ENCODE peak calls at places on chromosomes 5 and 9, in seven cellular contexts. One of them, this sample, is unnamed. For H3K36me3, the result is how much of the 10 kb centered on the place peaks cover.

GRCh38 chr5:115396698-115397097 is 100.2 kb upstream of the CCDC112 start:
- DNase-seq in transverse colon: no peak
- DNase-seq in osteoblast: peak
- DNase-seq in upper lobe of right lung: no peak
- DNase-seq in tibial nerve: no peak
- DNase-seq in adipocyte: no peak
- DNase-seq in GM23338: no peak
- DNase-seq in this sample: no peak

GRCh38 chr5:65359981-65360380 is 121.7 kb downstream of the ADAMTS6 start:
- DNase-seq in transverse colon: no peak
- DNase-seq in osteoblast: no peak
- DNase-seq in upper lobe of right lung: no peak
- DNase-seq in tibial nerve: no peak
- DNase-seq in adipocyte: no peak
- DNase-seq in GM23338: no peak
- DNase-seq in this sample: no peak

GRCh38 chr9:89623925-89624420 is 19.2 kb downstream of the GADD45G start:
- DNase-seq in transverse colon: peak
- DNase-seq in osteoblast: peak
- DNase-seq in upper lobe of right lung: peak
- DNase-seq in tibial nerve: no peak
- DNase-seq in adipocyte: no peak
- DNase-seq in GM23338: no peak
- DNase-seq in this sample: no peak

GRCh38 chr9:563200-563599 is 278.3 kb upstream of the DMRT1 start:
- DNase-seq in transverse colon: no peak
- DNase-seq in osteoblast: no peak
- DNase-seq in upper lobe of right lung: no peak
- DNase-seq in tibial nerve: no peak
- DNase-seq in adipocyte: no peak
- DNase-seq in GM23338: no peak
- DNase-seq in this sample: no peak

GRCh38 chr5:73823508-73823925 is 197.5 kb downstream of the ARHGEF28 start:
- DNase-seq in transverse colon: no peak
- DNase-seq in osteoblast: no peak
- DNase-seq in upper lobe of right lung: no peak
- DNase-seq in tibial nerve: no peak
- DNase-seq in adipocyte: no peak
- DNase-seq in GM23338: no peak
- DNase-seq in this sample: no peak

GRCh38 chr5:14628346-14628745 is 36.2 kb upstream of the OTULIN start:
- DNase-seq in transverse colon: no peak
- DNase-seq in osteoblast: no peak
- DNase-seq in upper lobe of right lung: no peak
- DNase-seq in tibial nerve: peak
- DNase-seq in adipocyte: peak
- DNase-seq in GM23338: peak
- DNase-seq in this sample: no peak

GRCh38 chr5:109703827-109704226 is 14.1 kb downstream of the MAN2A1 start:
- DNase-seq in transverse colon: no peak
- DNase-seq in osteoblast: peak
- DNase-seq in upper lobe of right lung: no peak
- DNase-seq in tibial nerve: no peak
- DNase-seq in adipocyte: no peak
- DNase-seq in GM23338: no peak
- DNase-seq in this sample: no peak

GRCh38 chr9:120925535-120926396 is 830 bp downstream of the TRAF1 start:
- DNase-seq in transverse colon: no peak
- DNase-seq in osteoblast: peak
- DNase-seq in upper lobe of right lung: no peak
- DNase-seq in tibial nerve: no peak
- DNase-seq in adipocyte: peak
- DNase-seq in GM23338: no peak
- DNase-seq in this sample: peak

GRCh38 chr5:40486437-40487270 is 193.1 kb upstream of the PTGER4 start:
- DNase-seq in transverse colon: no peak
- DNase-seq in osteoblast: no peak
- DNase-seq in upper lobe of right lung: no peak
- DNase-seq in tibial nerve: peak
- DNase-seq in adipocyte: no peak
- DNase-seq in GM23338: no peak
- DNase-seq in this sample: no peak

GRCh38 chr5:89351975-89352374 is 469.0 kb upstream of the MEF2C start:
- DNase-seq in transverse colon: no peak
- DNase-seq in osteoblast: no peak
- DNase-seq in upper lobe of right lung: no peak
- DNase-seq in tibial nerve: no peak
- DNase-seq in adipocyte: peak
- DNase-seq in GM23338: no peak
- DNase-seq in this sample: no peak

GRCh38 chr5:139747583-139748504 is 47.8 kb upstream of the PSD2 start:
- DNase-seq in transverse colon: peak
- DNase-seq in osteoblast: peak
- DNase-seq in upper lobe of right lung: peak
- DNase-seq in tibial nerve: peak
- DNase-seq in adipocyte: peak
- DNase-seq in GM23338: peak
- DNase-seq in this sample: peak

GRCh38 chr5:151130922-151131891 is 26.4 kb downstream of the ANXA6 start:
- DNase-seq in transverse colon: peak
- DNase-seq in osteoblast: no peak
- DNase-seq in upper lobe of right lung: no peak
- DNase-seq in tibial nerve: no peak
- DNase-seq in adipocyte: no peak
- DNase-seq in GM23338: no peak
- DNase-seq in this sample: no peak

GRCh38 chr5:151134228-151134627 is 23.4 kb downstream of the ANXA6 start:
- DNase-seq in transverse colon: peak
- DNase-seq in osteoblast: no peak
- DNase-seq in upper lobe of right lung: no peak
- DNase-seq in tibial nerve: no peak
- DNase-seq in adipocyte: no peak
- DNase-seq in GM23338: no peak
- DNase-seq in this sample: no peak

GRCh38 chr5:151128817-151129216 is 28.8 kb downstream of the ANXA6 start:
- DNase-seq in transverse colon: no peak
- DNase-seq in osteoblast: no peak
- DNase-seq in upper lobe of right lung: no peak
- DNase-seq in tibial nerve: no peak
- DNase-seq in adipocyte: no peak
- DNase-seq in GM23338: no peak
- DNase-seq in this sample: no peak

GRCh38 chr5:151130235-151130921 is 27.2 kb downstream of the ANXA6 start:
- DNase-seq in transverse colon: no peak
- DNase-seq in osteoblast: no peak
- DNase-seq in upper lobe of right lung: no peak
- DNase-seq in tibial nerve: no peak
- DNase-seq in adipocyte: no peak
- DNase-seq in GM23338: no peak
- DNase-seq in this sample: no peak

DNA sequence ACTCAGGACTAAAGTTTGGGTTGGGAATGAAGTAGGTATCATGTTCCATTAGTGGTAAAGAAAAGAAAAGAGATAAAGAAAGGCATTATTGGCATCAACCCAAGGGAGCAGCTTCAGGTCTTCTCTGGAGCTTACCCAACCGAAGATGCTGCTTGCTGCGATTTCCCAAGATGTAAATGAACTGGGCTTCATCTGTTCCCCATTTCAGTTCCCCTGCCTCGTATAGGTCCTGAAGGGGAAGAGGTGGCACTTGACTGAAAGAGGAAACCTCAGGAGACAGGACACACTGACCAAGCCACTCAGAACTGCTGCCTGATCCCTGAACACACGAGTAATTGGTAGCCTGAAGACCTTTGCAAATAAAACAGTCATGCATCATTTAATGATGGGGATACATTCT is 24.6 kb downstream of the ANXA6 start:
- DNase-seq in transverse colon: no peak
- DNase-seq in osteoblast: no peak
- DNase-seq in upper lobe of right lung: no peak
- DNase-seq in tibial nerve: no peak
- DNase-seq in adipocyte: no peak
- DNase-seq in GM23338: no peak
- DNase-seq in this sample: no peak
- H3K36me3 ChIP-seq in transverse colon: under half
- H3K36me3 ChIP-seq in osteoblast: half or more
- H3K36me3 ChIP-seq in upper lobe of right lung: half or more
- H3K36me3 ChIP-seq in tibial nerve: under half
- H3K36me3 ChIP-seq in adipocyte: half or more
- H3K36me3 ChIP-seq in GM23338: under half
- H3K36me3 ChIP-seq in this sample: half or more

GRCh38 chr5:97171703-97172102 is 11.3 kb downstream of the RIOK2 start:
- DNase-seq in transverse colon: no peak
- DNase-seq in osteoblast: no peak
- DNase-seq in upper lobe of right lung: no peak
- DNase-seq in tibial nerve: no peak
- DNase-seq in adipocyte: no peak
- DNase-seq in GM23338: no peak
- DNase-seq in this sample: no peak

GRCh38 chr5:97167435-97167834 is 15.6 kb downstream of the RIOK2 start:
- DNase-seq in transverse colon: no peak
- DNase-seq in osteoblast: no peak
- DNase-seq in upper lobe of right lung: no peak
- DNase-seq in tibial nerve: no peak
- DNase-seq in adipocyte: no peak
- DNase-seq in GM23338: no peak
- DNase-seq in this sample: no peak

GRCh38 chr5:97172227-97172626 is 10.8 kb downstream of the RIOK2 start:
- DNase-seq in transverse colon: no peak
- DNase-seq in osteoblast: no peak
- DNase-seq in upper lobe of right lung: no peak
- DNase-seq in tibial nerve: no peak
- DNase-seq in adipocyte: no peak
- DNase-seq in GM23338: no peak
- DNase-seq in this sample: no peak
- H3K36me3 ChIP-seq in transverse colon: half or more
- H3K36me3 ChIP-seq in osteoblast: half or more
- H3K36me3 ChIP-seq in upper lobe of right lung: half or more
- H3K36me3 ChIP-seq in tibial nerve: under half
- H3K36me3 ChIP-seq in adipocyte: half or more
- H3K36me3 ChIP-seq in GM23338: half or more
- H3K36me3 ChIP-seq in this sample: under half

GRCh38 chr9:83662933-83663332 is 40.0 kb downstream of the IDNK start:
- DNase-seq in transverse colon: no peak
- DNase-seq in osteoblast: no peak
- DNase-seq in upper lobe of right lung: no peak
- DNase-seq in tibial nerve: no peak
- DNase-seq in adipocyte: no peak
- DNase-seq in GM23338: no peak
- DNase-seq in this sample: no peak

GRCh38 chr9:83651558-83651957 is 28.6 kb downstream of the IDNK start:
- DNase-seq in transverse colon: no peak
- DNase-seq in osteoblast: no peak
- DNase-seq in upper lobe of right lung: no peak
- DNase-seq in tibial nerve: no peak
- DNase-seq in adipocyte: no peak
- DNase-seq in GM23338: no peak
- DNase-seq in this sample: no peak

GRCh38 chr9:83656032-83656680 is 33.2 kb downstream of the IDNK start:
- DNase-seq in transverse colon: no peak
- DNase-seq in osteoblast: no peak
- DNase-seq in upper lobe of right lung: no peak
- DNase-seq in tibial nerve: no peak
- DNase-seq in adipocyte: no peak
- DNase-seq in GM23338: no peak
- DNase-seq in this sample: no peak

GRCh38 chr9:83655433-83655832 is 32.5 kb downstream of the IDNK start:
- DNase-seq in transverse colon: no peak
- DNase-seq in osteoblast: no peak
- DNase-seq in upper lobe of right lung: no peak
- DNase-seq in tibial nerve: no peak
- DNase-seq in adipocyte: no peak
- DNase-seq in GM23338: no peak
- DNase-seq in this sample: no peak

GRCh38 chr9:83656952-83657351 is 34.0 kb downstream of the IDNK start:
- DNase-seq in transverse colon: no peak
- DNase-seq in osteoblast: no peak
- DNase-seq in upper lobe of right lung: no peak
- DNase-seq in tibial nerve: no peak
- DNase-seq in adipocyte: no peak
- DNase-seq in GM23338: no peak
- DNase-seq in this sample: no peak
- H3K36me3 ChIP-seq in transverse colon: under half
- H3K36me3 ChIP-seq in osteoblast: half or more
- H3K36me3 ChIP-seq in upper lobe of right lung: half or more
- H3K36me3 ChIP-seq in tibial nerve: under half
- H3K36me3 ChIP-seq in adipocyte: half or more
- H3K36me3 ChIP-seq in GM23338: under half
- H3K36me3 ChIP-seq in this sample: under half

GRCh38 chr9:129637102-129637501 is 4.8 kb downstream of the ASB6 start:
- DNase-seq in transverse colon: no peak
- DNase-seq in osteoblast: no peak
- DNase-seq in upper lobe of right lung: no peak
- DNase-seq in tibial nerve: no peak
- DNase-seq in adipocyte: no peak
- DNase-seq in GM23338: no peak
- DNase-seq in this sample: no peak

GRCh38 chr9:129640086-129640870 is 1.7 kb downstream of the ASB6 start:
- DNase-seq in transverse colon: no peak
- DNase-seq in osteoblast: no peak
- DNase-seq in upper lobe of right lung: no peak
- DNase-seq in tibial nerve: no peak
- DNase-seq in adipocyte: peak
- DNase-seq in GM23338: no peak
- DNase-seq in this sample: no peak

GRCh38 chr9:129639034-129639630 is 2.8 kb downstream of the ASB6 start:
- DNase-seq in transverse colon: no peak
- DNase-seq in osteoblast: no peak
- DNase-seq in upper lobe of right lung: no peak
- DNase-seq in tibial nerve: no peak
- DNase-seq in adipocyte: no peak
- DNase-seq in GM23338: no peak
- DNase-seq in this sample: no peak

GRCh38 chr9:129639756-129640085 is 2.2 kb downstream of the ASB6 start:
- DNase-seq in transverse colon: no peak
- DNase-seq in osteoblast: peak
- DNase-seq in upper lobe of right lung: no peak
- DNase-seq in tibial nerve: no peak
- DNase-seq in adipocyte: no peak
- DNase-seq in GM23338: no peak
- DNase-seq in this sample: no peak

DNA sequence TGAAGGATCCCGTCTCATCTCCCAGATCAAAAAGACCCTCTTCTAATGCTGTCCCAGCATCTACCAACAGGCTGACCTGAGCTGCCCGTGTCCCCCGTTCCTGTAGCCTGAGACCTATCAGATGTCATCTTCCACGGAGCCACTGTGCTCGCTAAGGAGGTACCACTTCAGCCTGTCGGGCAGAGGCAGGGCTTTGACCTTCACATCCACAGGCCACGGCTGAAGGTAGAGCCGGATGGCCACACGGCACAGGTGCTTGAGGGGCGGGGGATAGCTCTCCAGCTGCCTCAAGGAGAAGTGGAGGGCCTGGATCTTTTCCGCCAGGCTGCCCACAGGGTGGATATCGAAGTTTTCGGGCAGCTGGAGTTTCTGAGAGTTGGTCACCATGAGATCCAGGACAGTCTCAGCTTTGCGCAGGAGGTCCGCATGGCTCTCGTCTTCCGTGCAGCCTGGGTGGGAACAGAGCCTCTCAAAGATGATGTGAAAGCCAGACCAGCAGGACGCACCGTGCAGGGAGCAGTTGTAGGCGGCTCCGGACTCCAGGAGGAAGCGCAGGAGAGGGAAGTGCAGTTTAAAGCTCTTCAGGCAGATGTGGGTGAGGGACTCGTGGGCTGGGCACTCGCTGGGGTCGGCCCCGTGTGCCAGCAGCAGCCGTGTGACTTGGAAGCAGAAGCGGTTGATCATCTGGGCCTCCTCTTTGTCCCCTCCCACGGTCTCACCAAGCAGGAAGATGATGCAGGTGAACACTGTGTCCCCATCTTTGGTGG is 4.1 kb downstream of the ASB6 start:
- DNase-seq in transverse colon: no peak
- DNase-seq in osteoblast: no peak
- DNase-seq in upper lobe of right lung: no peak
- DNase-seq in tibial nerve: no peak
- DNase-seq in adipocyte: no peak
- DNase-seq in GM23338: no peak
- DNase-seq in this sample: no peak
- H3K36me3 ChIP-seq in transverse colon: under half
- H3K36me3 ChIP-seq in osteoblast: half or more
- H3K36me3 ChIP-seq in upper lobe of right lung: half or more
- H3K36me3 ChIP-seq in tibial nerve: under half
- H3K36me3 ChIP-seq in adipocyte: half or more
- H3K36me3 ChIP-seq in GM23338: under half
- H3K36me3 ChIP-seq in this sample: half or more